ENCODE peak calls at places on chromosomes 5 and 9, in four cellular contexts. One of them, this sample, is unnamed.

GRCh38 chr5:75885849-75886596 is 168.8 kb upstream of the POC5 start:
- DNase-seq in right atrium auricular region: no peak
- DNase-seq in tibial artery: no peak
- DNase-seq in endothelial cell of umbilical vein: no peak
- DNase-seq in this sample: no peak

GRCh38 chr9:18421391-18421790 is 52.6 kb upstream of the ADAMTSL1 start:
- DNase-seq in endothelial cell of umbilical vein: no peak
- DNase-seq in right atrium auricular region: no peak
- DNase-seq in tibial artery: no peak
- DNase-seq in this sample: no peak

GRCh38 chr5:11903614-11904269 is 504 bp downstream of the CTNND2 start:
- DNase-seq in tibial artery: no peak
- DNase-seq in endothelial cell of umbilical vein: no peak
- DNase-seq in right atrium auricular region: no peak
- DNase-seq in this sample: no peak

GRCh38 chr5:149150457-149150856 is 9.2 kb downstream of the ABLIM3 start:
- DNase-seq in endothelial cell of umbilical vein: peak; percentile 89
- DNase-seq in tibial artery: no peak
- DNase-seq in right atrium auricular region: no peak
- DNase-seq in this sample: no peak

GRCh38 chr5:5141625-5142527 is 1.7 kb downstream of the ADAMTS16 start:
- DNase-seq in endothelial cell of umbilical vein: peak; percentile 45
- DNase-seq in right atrium auricular region: peak; percentile 66
- DNase-seq in tibial artery: no peak
- DNase-seq in this sample: no peak

GRCh38 chr9:82132024-82132423 is 143.5 kb downstream of the SPATA31D1 start:
- DNase-seq in endothelial cell of umbilical vein: no peak
- DNase-seq in tibial artery: no peak
- DNase-seq in right atrium auricular region: no peak
- DNase-seq in this sample: no peak

GRCh38 chr5:88692979-88693932 is 189.7 kb downstream of the MEF2C start:
- DNase-seq in tibial artery: no peak
- DNase-seq in endothelial cell of umbilical vein: no peak
- DNase-seq in right atrium auricular region: no peak
- DNase-seq in this sample: no peak

GRCh38 chr5:157828949-157829639 is 29.9 kb downstream of the CLINT1 start:
- DNase-seq in tibial artery: no peak
- DNase-seq in right atrium auricular region: no peak
- DNase-seq in endothelial cell of umbilical vein: peak; percentile 19
- DNase-seq in this sample: no peak

GRCh38 chr5:168658394-168658793 is 79.2 kb upstream of the PANK3 start:
- DNase-seq in right atrium auricular region: no peak
- DNase-seq in tibial artery: no peak
- DNase-seq in endothelial cell of umbilical vein: no peak
- DNase-seq in this sample: no peak

GRCh38 chr9:93036887-93037475 is 21.5 kb upstream of the SUSD3 start:
- DNase-seq in endothelial cell of umbilical vein: no peak
- DNase-seq in right atrium auricular region: no peak
- DNase-seq in tibial artery: no peak
- DNase-seq in this sample: no peak

GRCh38 chr9:115167175-115167574 is 49.2 kb upstream of the TNC start:
- DNase-seq in endothelial cell of umbilical vein: no peak
- DNase-seq in right atrium auricular region: no peak
- DNase-seq in tibial artery: no peak
- DNase-seq in this sample: no peak

GRCh38 chr5:67808340-67808739 is 407.2 kb upstream of the PIK3R1 start:
- DNase-seq in right atrium auricular region: peak; percentile 79
- DNase-seq in endothelial cell of umbilical vein: no peak
- DNase-seq in tibial artery: peak; percentile 73
- DNase-seq in this sample: no peak

GRCh38 chr9:83707768-83708514 is at the start of gene UBQLN1:
- DNase-seq in endothelial cell of umbilical vein: peak; percentile 93
- DNase-seq in tibial artery: peak; percentile 96
- DNase-seq in right atrium auricular region: peak; percentile 95
- DNase-seq in this sample: peak; percentile 95

GRCh38 chr9:127139775-127140174 is 17.3 kb upstream of the ANGPTL2 start:
- DNase-seq in right atrium auricular region: no peak
- DNase-seq in endothelial cell of umbilical vein: no peak
- DNase-seq in tibial artery: peak; percentile 35
- DNase-seq in this sample: no peak

GRCh38 chr9:137089232-137089947 is 2.6 kb downstream of the MAN1B1 start:
- DNase-seq in endothelial cell of umbilical vein: no peak
- DNase-seq in right atrium auricular region: no peak
- DNase-seq in tibial artery: no peak
- DNase-seq in this sample: no peak

GRCh38 chr5:68053202-68053601 is 162.4 kb upstream of the PIK3R1 start:
- DNase-seq in endothelial cell of umbilical vein: peak; percentile 31
- DNase-seq in right atrium auricular region: no peak
- DNase-seq in tibial artery: no peak
- DNase-seq in this sample: no peak

GRCh38 chr5:63409737-63410136 is 552.5 kb downstream of the HTR1A start:
- DNase-seq in endothelial cell of umbilical vein: no peak
- DNase-seq in tibial artery: no peak
- DNase-seq in right atrium auricular region: no peak
- DNase-seq in this sample: no peak

GRCh38 chr5:73188764-73189521 is 15.9 kb downstream of the TMEM174 start:
- DNase-seq in tibial artery: no peak
- DNase-seq in right atrium auricular region: no peak
- DNase-seq in endothelial cell of umbilical vein: no peak
- DNase-seq in this sample: no peak

GRCh38 chr9:37486616-37487544 is 1.1 kb downstream of the POLR1E start:
- DNase-seq in endothelial cell of umbilical vein: no peak
- DNase-seq in right atrium auricular region: peak; percentile 80
- DNase-seq in tibial artery: peak; percentile 78
- DNase-seq in this sample: peak; percentile 84

GRCh38 chr5:13664377-13664776 is 280.1 kb downstream of the DNAH5 start:
- DNase-seq in right atrium auricular region: no peak
- DNase-seq in endothelial cell of umbilical vein: peak; percentile 93
- DNase-seq in tibial artery: no peak
- DNase-seq in this sample: no peak

GRCh38 chr5:159226451-159226850 is 17.1 kb upstream of the RNF145 start:
- DNase-seq in endothelial cell of umbilical vein: no peak
- DNase-seq in tibial artery: no peak
- DNase-seq in right atrium auricular region: no peak
- DNase-seq in this sample: no peak

GRCh38 chr9:26945591-26945990 is 1.5 kb downstream of the PLAA start:
- DNase-seq in endothelial cell of umbilical vein: no peak
- DNase-seq in tibial artery: no peak
- DNase-seq in right atrium auricular region: no peak
- DNase-seq in this sample: no peak

GRCh38 chr5:112329429-112330090 is 89.5 kb downstream of the EPB41L4A start:
- DNase-seq in right atrium auricular region: no peak
- DNase-seq in endothelial cell of umbilical vein: peak; percentile 53
- DNase-seq in tibial artery: no peak
- DNase-seq in this sample: no peak

GRCh38 chr9:91495450-91495849 is 71.8 kb upstream of the NFIL3 start:
- DNase-seq in endothelial cell of umbilical vein: no peak
- DNase-seq in right atrium auricular region: no peak
- DNase-seq in tibial artery: no peak
- DNase-seq in this sample: no peak

GRCh38 chr9:78131969-78132687 is 100.5 kb upstream of the GNAQ start:
- DNase-seq in endothelial cell of umbilical vein: peak; percentile 47
- DNase-seq in right atrium auricular region: no peak
- DNase-seq in tibial artery: no peak
- DNase-seq in this sample: no peak

DNA sequence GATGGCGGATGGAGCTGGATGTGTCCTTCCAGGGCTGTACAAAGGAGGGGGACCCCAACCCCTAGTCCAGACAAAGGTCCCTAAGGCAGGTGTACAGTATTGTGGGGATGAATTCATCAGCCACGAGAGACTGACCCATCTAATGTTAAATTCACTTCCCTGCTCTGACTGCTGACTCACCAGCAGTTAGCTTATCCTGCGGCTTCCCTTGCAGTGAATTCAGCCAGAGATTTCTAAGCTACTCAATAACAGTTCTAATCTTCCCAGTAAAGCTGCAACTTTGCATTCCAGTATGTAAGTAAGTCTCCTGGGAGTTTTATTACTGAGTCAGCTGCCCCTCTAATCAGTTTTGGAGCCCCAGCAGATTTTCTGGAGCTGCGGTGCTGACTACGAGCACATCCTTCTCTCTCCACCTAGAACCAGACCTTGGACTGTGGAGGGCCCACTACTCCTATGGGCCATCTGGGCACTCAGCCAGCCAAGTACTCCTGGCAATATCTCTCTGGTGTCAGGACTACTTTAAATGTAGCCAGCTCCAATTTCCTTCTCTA is 16.1 kb downstream of the B4GALT1 start:
- DNase-seq in endothelial cell of umbilical vein: peak; percentile 86
- DNase-seq in right atrium auricular region: peak; percentile 69
- DNase-seq in tibial artery: peak; percentile 75
- DNase-seq in this sample: peak; percentile 78
- H3K27ac ChIP-seq in endothelial cell of umbilical vein: peak overlapping the region; percentile 53
- H3K27ac ChIP-seq in right atrium auricular region: peak overlapping the region; percentile 82
- H3K27ac ChIP-seq in tibial artery: peak overlapping the region; percentile 57
- H3K27ac ChIP-seq in this sample: peak overlapping the region; percentile 80

GRCh38 chr5:133523921-133524320 is 88.4 kb downstream of the FSTL4 start:
- DNase-seq in endothelial cell of umbilical vein: no peak
- DNase-seq in tibial artery: no peak
- DNase-seq in right atrium auricular region: no peak
- DNase-seq in this sample: no peak

GRCh38 chr5:133523013-133523658 is 89.2 kb downstream of the FSTL4 start:
- DNase-seq in right atrium auricular region: no peak
- DNase-seq in endothelial cell of umbilical vein: no peak
- DNase-seq in tibial artery: no peak
- DNase-seq in this sample: no peak

GRCh38 chr5:133520991-133521706 is 91.2 kb downstream of the FSTL4 start:
- DNase-seq in right atrium auricular region: no peak
- DNase-seq in tibial artery: no peak
- DNase-seq in endothelial cell of umbilical vein: no peak
- DNase-seq in this sample: no peak

GRCh38 chr5:133520062-133520461 is 92.3 kb downstream of the FSTL4 start:
- DNase-seq in tibial artery: no peak
- DNase-seq in endothelial cell of umbilical vein: no peak
- DNase-seq in right atrium auricular region: no peak
- DNase-seq in this sample: no peak

DNA sequence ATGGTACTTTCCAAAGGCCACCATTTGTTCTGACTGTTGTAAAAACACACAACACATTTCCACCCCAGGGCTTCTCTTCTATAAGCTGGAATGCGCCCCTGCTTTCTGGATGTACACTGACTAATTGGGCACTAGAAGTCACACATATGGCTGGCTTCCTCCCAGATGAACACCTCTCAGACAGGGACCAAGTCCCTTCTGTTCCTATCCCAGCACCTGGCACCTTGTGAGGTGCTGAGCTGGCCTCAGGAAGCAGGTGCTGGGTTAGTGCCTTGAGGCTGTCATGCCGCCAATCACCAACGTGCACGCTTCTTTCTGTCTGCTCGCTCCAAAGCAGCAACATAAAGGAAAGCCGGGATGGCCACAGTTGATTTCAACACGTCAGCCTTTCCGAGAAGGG is 93.2 kb downstream of the FSTL4 start:
- DNase-seq in right atrium auricular region: no peak
- DNase-seq in tibial artery: no peak
- DNase-seq in endothelial cell of umbilical vein: no peak
- DNase-seq in this sample: no peak
- TF ChIP-seq CTCF in right atrium auricular region: no peak
- TF ChIP-seq CTCF in tibial artery: no peak
- TF ChIP-seq CTCF in endothelial cell of umbilical vein: no peak
- TF ChIP-seq CTCF in this sample: no peak

DNA sequence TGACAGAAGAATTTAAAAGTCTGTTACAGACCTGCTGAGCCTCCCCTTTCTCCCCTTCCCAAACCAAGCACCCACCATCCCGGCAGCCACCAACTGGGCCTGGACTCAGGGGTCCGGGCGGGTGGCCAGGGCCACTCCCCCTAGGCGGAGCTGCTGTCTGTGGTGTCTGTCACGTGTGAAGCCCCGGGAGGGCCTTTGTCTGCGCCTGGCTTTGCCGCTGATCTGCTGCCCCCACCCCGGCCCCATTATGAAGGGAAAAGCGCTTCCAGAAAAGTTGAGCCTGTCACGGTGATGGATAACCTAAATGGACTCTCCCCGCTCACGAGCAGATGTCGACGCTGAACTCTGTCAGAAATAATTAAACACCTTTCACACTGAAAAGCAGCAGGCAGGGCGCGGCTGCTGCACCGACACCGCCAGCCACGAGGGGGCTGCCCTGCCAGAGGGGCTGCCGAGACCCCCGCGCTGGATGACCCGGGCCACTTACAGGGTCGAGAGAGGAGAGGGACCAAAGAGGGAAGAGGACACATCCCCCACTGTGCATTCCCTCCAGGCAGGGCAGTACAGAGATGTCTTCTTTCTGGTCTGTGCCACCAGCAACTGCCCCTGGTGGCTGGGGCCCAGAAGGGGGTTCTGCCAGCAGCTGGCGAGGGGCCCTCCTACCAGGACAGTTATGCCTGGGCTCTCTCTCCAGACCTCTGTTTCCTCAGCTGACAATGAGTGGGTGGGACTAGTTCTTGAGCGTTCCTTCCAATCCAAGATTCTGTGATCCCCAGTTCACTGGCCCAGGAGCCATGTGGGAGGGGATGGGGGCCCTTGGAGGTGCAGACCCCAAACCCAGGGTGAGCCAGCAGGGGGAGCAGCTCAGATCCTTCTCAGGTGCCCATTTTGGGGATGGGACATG is 36.0 kb upstream of the BARHL1 start:
- DNase-seq in endothelial cell of umbilical vein: peak; percentile 32
- DNase-seq in right atrium auricular region: no peak
- DNase-seq in tibial artery: no peak
- DNase-seq in this sample: no peak
- H3K4me3 ChIP-seq in endothelial cell of umbilical vein: no peak overlapping the region
- H3K4me3 ChIP-seq in right atrium auricular region: peak overlapping the region; percentile 21
- H3K4me3 ChIP-seq in tibial artery: no peak overlapping the region
- H3K4me3 ChIP-seq in this sample: peak overlapping the region; percentile 17

DNA sequence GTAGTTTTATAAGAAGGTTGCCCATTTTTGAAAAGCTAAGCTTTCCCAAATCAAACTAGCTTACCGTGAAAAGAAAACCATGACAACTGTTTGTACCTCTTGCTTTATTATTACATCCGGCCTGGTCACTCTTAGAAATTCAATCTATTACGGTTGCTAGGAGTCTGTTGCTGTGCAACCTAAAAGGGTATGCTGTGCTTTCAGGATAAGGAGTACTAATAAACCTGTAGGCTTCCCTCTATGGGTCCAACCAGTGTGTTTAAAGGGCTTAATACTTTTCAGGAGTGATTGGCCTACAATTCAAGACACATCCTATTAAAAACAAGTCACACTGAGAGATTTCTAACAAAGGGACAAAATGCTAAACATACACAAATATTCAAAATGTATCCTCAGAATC is 27.1 kb downstream of the RFX3 start:
- DNase-seq in tibial artery: no peak
- DNase-seq in endothelial cell of umbilical vein: no peak
- DNase-seq in right atrium auricular region: no peak
- DNase-seq in this sample: no peak
- H3K27ac ChIP-seq in tibial artery: no peak overlapping the region
- H3K27ac ChIP-seq in endothelial cell of umbilical vein: no peak overlapping the region
- H3K27ac ChIP-seq in right atrium auricular region: no peak overlapping the region
- H3K27ac ChIP-seq in this sample: no peak overlapping the region

GRCh38 chr5:92838253-92838652 is 742.8 kb downstream of the NR2F1-AS1 start:
- DNase-seq in endothelial cell of umbilical vein: no peak
- DNase-seq in tibial artery: no peak
- DNase-seq in right atrium auricular region: no peak
- DNase-seq in this sample: no peak
- TF ChIP-seq CTCF in endothelial cell of umbilical vein: no peak
- TF ChIP-seq CTCF in tibial artery: no peak
- TF ChIP-seq CTCF in right atrium auricular region: no peak
- TF ChIP-seq CTCF in this sample: no peak

This sample was measured in coronary artery.